ENCODE peak calls at places on chromosomes 2 and 18, in six cellular contexts. Q is OCI-LY7, D is PC-3, W is hepatocyte, L is PC-9, H is Karpas-422. E is an unnamed sample.

GRCh38 chr18:24656571-24656971 is 196.1 kb downstream of the HRH4 start:
- DNase-seq in D (peak; percentile 56), L (no peak), Q (no peak), W (no peak), H (no peak), E (peak; percentile 72)

GRCh38 chr2:176009445-176009844 is 7.4 kb upstream of the LNPK start:
- DNase-seq in L (no peak), H (no peak), W (no peak), Q (no peak), D (no peak), E (no peak)

GRCh38 chr2:33518929-33519328 is 42.5 kb downstream of the RASGRP3 start:
- DNase-seq in H (no peak), D (peak; percentile 80), Q (no peak), W (no peak), L (no peak), E (peak; percentile 65)

GRCh38 chr2:135607561-135607960 is 76.3 kb downstream of the R3HDM1 start:
- DNase-seq in W (no peak), H (no peak), L (no peak), Q (no peak), D (no peak), E (peak; percentile 13)

GRCh38 chr18:47929681-47930085 is 776 bp downstream of the SMAD2 start:
- DNase-seq in L (no peak), W (peak; percentile 64), H (no peak), D (peak; percentile 23), Q (no peak), E (peak; percentile 73)

GRCh38 chr2:181585732-181586131 is 71.2 kb downstream of the CERKL start:
- DNase-seq in H (peak; percentile 86), W (no peak), D (no peak), L (no peak), Q (peak; percentile 2), E (no peak)

GRCh38 chr18:58605027-58606020 is 23.6 kb downstream of the ALPK2 start:
- DNase-seq in W (no peak), H (no peak), D (peak; percentile 79), Q (no peak), L (no peak), E (peak; percentile 65)

GRCh38 chr18:75783816-75784215 is 356.3 kb upstream of the SMIM21 start:
- DNase-seq in D (no peak), L (no peak), H (no peak), W (no peak), Q (no peak), E (no peak)

GRCh38 chr2:178324072-178324471 is 126.9 kb downstream of the PRKRA start:
- DNase-seq in W (no peak), D (no peak), L (no peak), H (no peak), Q (no peak), E (no peak)

GRCh38 chr2:188798159-188798558 is 176.0 kb upstream of the COL3A1 start:
- DNase-seq in D (no peak), H (no peak), L (no peak), W (peak; percentile 9), Q (no peak), E (peak; percentile 68)

GRCh38 chr18:67590571-67591141 is 74.1 kb upstream of the DSEL start:
- DNase-seq in L (no peak), Q (no peak), H (peak; percentile 46), D (peak; percentile 45), W (peak; percentile 12), E (peak; percentile 48)

GRCh38 chr2:120470717-120471060 is 124.8 kb downstream of the INHBB start:
- DNase-seq in W (no peak), Q (no peak), L (no peak), D (no peak), H (no peak), E (peak; percentile 51)

GRCh38 chr2:109168080-109168479 is 39.1 kb downstream of the SH3RF3 start:
- DNase-seq in W (no peak), L (no peak), H (no peak), Q (no peak), D (no peak), E (peak; percentile 13)

GRCh38 chr18:46061387-46061786 is 10.7 kb downstream of the PSTPIP2 start:
- DNase-seq in L (no peak), Q (no peak), W (no peak), D (no peak), H (no peak), E (no peak)

GRCh38 chr2:58569460-58570185 is 328.5 kb upstream of the FANCL start:
- DNase-seq in H (no peak), W (peak; percentile 28), Q (no peak), D (peak; percentile 69), L (peak; percentile 18), E (peak; percentile 63)

DNA sequence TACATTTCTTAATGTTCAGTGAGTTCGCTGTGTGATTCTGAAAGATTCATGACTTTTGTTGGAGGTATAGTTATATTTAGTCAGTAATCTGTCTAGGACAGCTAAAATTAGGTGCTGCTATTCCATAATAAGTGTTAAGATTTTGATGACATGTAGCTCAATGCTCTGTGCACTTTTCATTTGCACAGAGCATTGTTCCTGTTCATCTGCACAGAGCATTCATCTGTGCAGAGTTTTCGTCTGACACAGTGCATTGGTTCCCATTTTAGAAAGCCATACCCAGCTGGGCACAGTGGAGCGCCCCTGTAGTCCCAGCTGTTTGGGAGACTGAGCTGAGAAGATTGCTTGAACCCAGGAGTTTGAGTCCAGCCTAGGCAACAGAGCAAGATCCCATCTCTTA is 8.6 kb downstream of the POLI start:
- DNase-seq in W (no peak), H (peak; percentile 63), L (no peak), Q (no peak), D (no peak), E (no peak)
- H3K36me3 ChIP-seq in W (no peaks in the 10 kb centered on the region), H (peaks cover 35% of the 10 kb centered on the region), L (peaks cover 5% of the 10 kb centered on the region), Q (peaks cover 46% of the 10 kb centered on the region), D (peaks cover 6% of the 10 kb centered on the region), E (peaks cover 40% of the 10 kb centered on the region)

DNA sequence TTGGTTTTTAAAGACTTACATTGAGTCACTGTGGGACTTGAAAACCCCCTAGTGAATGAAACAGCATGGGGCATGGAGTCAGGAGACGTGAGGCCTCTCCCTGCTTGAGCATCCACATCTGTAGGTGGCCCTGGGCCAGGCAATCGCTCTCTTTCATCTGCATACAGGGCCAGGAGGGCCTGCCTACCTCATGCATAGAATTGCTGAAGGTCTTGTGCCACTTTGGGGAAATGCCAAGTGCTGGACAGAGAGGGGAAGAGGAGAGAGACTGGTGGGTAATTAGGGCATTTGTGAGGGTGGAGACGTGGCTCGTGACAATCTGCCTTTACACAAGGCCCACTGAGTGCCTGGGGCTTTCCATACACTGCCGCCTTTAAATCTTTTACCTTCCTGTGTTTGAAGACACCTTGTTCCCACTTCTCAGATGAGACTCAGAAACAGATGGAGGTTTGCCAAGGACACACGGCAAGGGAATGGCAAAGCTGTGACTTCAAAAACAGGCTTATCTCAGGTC is 322.2 kb upstream of the HS6ST1 start:
- DNase-seq in Q (no peak), H (no peak), W (no peak), L (no peak), D (no peak), E (no peak)
- H3K9me2 ChIP-seq in Q (no peaks in the 10 kb centered on the region), H (no peaks in the 10 kb centered on the region), W (no peaks in the 10 kb centered on the region), L (no peaks in the 10 kb centered on the region), D (no peaks in the 10 kb centered on the region), E (no peaks in the 10 kb centered on the region)

DNA sequence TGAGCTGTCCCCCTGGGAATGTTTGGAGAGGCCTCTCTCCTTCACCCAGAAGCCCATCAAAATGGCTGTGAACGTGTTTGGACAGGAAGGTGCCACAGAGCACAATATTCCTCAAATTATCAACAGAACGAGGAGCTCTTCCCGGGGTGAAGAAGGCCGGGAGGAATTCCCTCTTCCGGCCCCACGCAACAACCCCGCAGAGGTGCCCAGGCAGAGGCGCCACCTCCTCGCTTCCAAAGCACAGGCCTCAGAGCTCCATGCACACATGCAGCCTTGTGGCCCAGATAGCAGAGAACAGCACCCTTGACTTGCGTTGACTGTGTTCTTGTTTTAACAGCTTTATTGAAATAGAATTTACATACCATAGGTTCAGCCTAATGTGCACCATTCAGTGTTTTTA is 152.5 kb upstream of the SALL3 start:
- DNase-seq in L (no peak), Q (no peak), D (no peak), H (no peak), W (no peak), E (no peak)
- H3K9me3 ChIP-seq in L (no peaks in the 10 kb centered on the region), Q (no peaks in the 10 kb centered on the region), D (no peaks in the 10 kb centered on the region), H (no peaks in the 10 kb centered on the region), W (no peaks in the 10 kb centered on the region), E (no peaks in the 10 kb centered on the region)

DNA sequence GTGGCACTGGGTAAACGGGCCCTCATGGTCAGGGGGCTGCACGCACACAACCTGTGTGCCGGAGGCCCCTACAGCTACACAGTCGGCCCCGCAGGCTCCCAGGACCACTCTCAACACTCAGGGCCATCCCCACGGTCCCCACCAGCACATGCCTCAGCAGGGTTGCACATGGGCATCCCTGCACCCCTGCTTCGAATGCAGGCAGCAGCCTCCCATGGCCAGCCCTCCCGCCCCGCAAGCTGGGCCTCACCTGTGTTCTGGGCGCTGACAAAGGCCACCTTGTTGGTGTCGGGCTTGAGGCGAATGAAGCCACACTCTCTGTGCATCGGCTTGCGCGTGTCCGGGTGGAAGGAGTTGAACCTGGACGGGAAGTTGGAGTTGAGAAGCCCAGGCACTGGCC is 34.2 kb downstream of the THAP4 start:
- DNase-seq in H (no peak), D (no peak), L (no peak), Q (no peak), W (no peak), E (no peak)
- H3K36me3 ChIP-seq in H (peaks cover 9% of the 10 kb centered on the region), D (no peaks in the 10 kb centered on the region), L (no peaks in the 10 kb centered on the region), Q (peaks cover 84% of the 10 kb centered on the region), W (no peaks in the 10 kb centered on the region), E (peaks cover 24% of the 10 kb centered on the region)